ENCODE peak calls at places on chromosomes 1 and 21, in five cellular contexts. One of them, this sample, is unnamed.

GRCh38 chr1:6137758-6138157 is 42.4 kb downstream of the CHD5 start:
- DNase-seq in fibroblast of mammary gland: no peak
- DNase-seq in NK-92 treated with Interleukin-12 subunit alpha and Interleukin-12 subunit beta, amount 100 ng/mL, for 24 hours: no peak
- DNase-seq in mesothelial cell of epicardium: no peak
- DNase-seq in HS-5: no peak
- DNase-seq in this sample: no peak

GRCh38 chr1:150606743-150607142 is 22.7 kb downstream of the ENSA start:
- DNase-seq in NK-92 treated with Interleukin-12 subunit alpha and Interleukin-12 subunit beta, amount 100 ng/mL, for 24 hours: no peak
- DNase-seq in fibroblast of mammary gland: no peak
- DNase-seq in HS-5: no peak
- DNase-seq in mesothelial cell of epicardium: no peak
- DNase-seq in this sample: no peak

GRCh38 chr1:93877529-93877928 is 1.5 kb downstream of the DNTTIP2 start:
- DNase-seq in fibroblast of mammary gland: no peak
- DNase-seq in HS-5: no peak
- DNase-seq in NK-92 treated with Interleukin-12 subunit alpha and Interleukin-12 subunit beta, amount 100 ng/mL, for 24 hours: no peak
- DNase-seq in mesothelial cell of epicardium: no peak
- DNase-seq in this sample: no peak

GRCh38 chr1:244280859-244281258 is 170.8 kb downstream of the ADSS2 start:
- DNase-seq in HS-5: no peak
- DNase-seq in fibroblast of mammary gland: peak; percentile 86
- DNase-seq in NK-92 treated with Interleukin-12 subunit alpha and Interleukin-12 subunit beta, amount 100 ng/mL, for 24 hours: no peak
- DNase-seq in mesothelial cell of epicardium: no peak
- DNase-seq in this sample: peak; percentile 48

GRCh38 chr1:214621178-214621577 is 18.2 kb downstream of the CENPF start:
- DNase-seq in HS-5: no peak
- DNase-seq in mesothelial cell of epicardium: no peak
- DNase-seq in fibroblast of mammary gland: no peak
- DNase-seq in NK-92 treated with Interleukin-12 subunit alpha and Interleukin-12 subunit beta, amount 100 ng/mL, for 24 hours: no peak
- DNase-seq in this sample: no peak

GRCh38 chr1:19448491-19449439 is 36.6 kb downstream of the CAPZB start:
- DNase-seq in mesothelial cell of epicardium: no peak
- DNase-seq in fibroblast of mammary gland: peak; percentile 95
- DNase-seq in NK-92 treated with Interleukin-12 subunit alpha and Interleukin-12 subunit beta, amount 100 ng/mL, for 24 hours: peak; percentile 42
- DNase-seq in HS-5: peak; percentile 92
- DNase-seq in this sample: peak; percentile 100

GRCh38 chr1:28896609-28896986 is 17.8 kb upstream of the EPB41 start:
- DNase-seq in fibroblast of mammary gland: no peak
- DNase-seq in mesothelial cell of epicardium: no peak
- DNase-seq in NK-92 treated with Interleukin-12 subunit alpha and Interleukin-12 subunit beta, amount 100 ng/mL, for 24 hours: no peak
- DNase-seq in HS-5: no peak
- DNase-seq in this sample: no peak

GRCh38 chr1:156510709-156511108 is 10.1 kb upstream of the MEF2D start:
- DNase-seq in mesothelial cell of epicardium: no peak
- DNase-seq in HS-5: no peak
- DNase-seq in NK-92 treated with Interleukin-12 subunit alpha and Interleukin-12 subunit beta, amount 100 ng/mL, for 24 hours: no peak
- DNase-seq in fibroblast of mammary gland: peak; percentile 92
- DNase-seq in this sample: no peak

GRCh38 chr1:228280961-228281591 is 73.2 kb downstream of the OBSCN start:
- DNase-seq in mesothelial cell of epicardium: peak; percentile 31
- DNase-seq in NK-92 treated with Interleukin-12 subunit alpha and Interleukin-12 subunit beta, amount 100 ng/mL, for 24 hours: no peak
- DNase-seq in fibroblast of mammary gland: no peak
- DNase-seq in HS-5: no peak
- DNase-seq in this sample: no peak

GRCh38 chr1:152186556-152187285 is 27.7 kb upstream of the RPTN start:
- DNase-seq in mesothelial cell of epicardium: no peak
- DNase-seq in NK-92 treated with Interleukin-12 subunit alpha and Interleukin-12 subunit beta, amount 100 ng/mL, for 24 hours: no peak
- DNase-seq in HS-5: no peak
- DNase-seq in fibroblast of mammary gland: no peak
- DNase-seq in this sample: no peak

GRCh38 chr1:203172184-203173115 is 3.2 kb downstream of the MYBPH start:
- DNase-seq in HS-5: no peak
- DNase-seq in fibroblast of mammary gland: peak; percentile 50
- DNase-seq in NK-92 treated with Interleukin-12 subunit alpha and Interleukin-12 subunit beta, amount 100 ng/mL, for 24 hours: peak; percentile 41
- DNase-seq in mesothelial cell of epicardium: peak; percentile 70
- DNase-seq in this sample: peak; percentile 55

GRCh38 chr1:196180847-196181593 is 427.2 kb downstream of the KCNT2 start:
- DNase-seq in fibroblast of mammary gland: peak; percentile 98
- DNase-seq in HS-5: peak; percentile 92
- DNase-seq in mesothelial cell of epicardium: no peak
- DNase-seq in NK-92 treated with Interleukin-12 subunit alpha and Interleukin-12 subunit beta, amount 100 ng/mL, for 24 hours: no peak
- DNase-seq in this sample: peak; percentile 95

GRCh38 chr1:223731076-223731770 is 18.9 kb downstream of the CAPN2 start:
- DNase-seq in NK-92 treated with Interleukin-12 subunit alpha and Interleukin-12 subunit beta, amount 100 ng/mL, for 24 hours: no peak
- DNase-seq in mesothelial cell of epicardium: peak; percentile 85
- DNase-seq in fibroblast of mammary gland: peak; percentile 83
- DNase-seq in HS-5: no peak
- DNase-seq in this sample: peak; percentile 68

GRCh38 chr1:248918126-248918525 is 12.1 kb downstream of the PGBD2 start:
- DNase-seq in HS-5: no peak
- DNase-seq in mesothelial cell of epicardium: no peak
- DNase-seq in fibroblast of mammary gland: no peak
- DNase-seq in NK-92 treated with Interleukin-12 subunit alpha and Interleukin-12 subunit beta, amount 100 ng/mL, for 24 hours: no peak
- DNase-seq in this sample: peak; percentile 44

GRCh38 chr1:202017385-202018225 is 7.2 kb downstream of the ELF3 start:
- DNase-seq in NK-92 treated with Interleukin-12 subunit alpha and Interleukin-12 subunit beta, amount 100 ng/mL, for 24 hours: no peak
- DNase-seq in HS-5: no peak
- DNase-seq in fibroblast of mammary gland: no peak
- DNase-seq in mesothelial cell of epicardium: no peak
- DNase-seq in this sample: no peak

GRCh38 chr1:59393211-59394180 is 96.6 kb downstream of the FGGY start:
- DNase-seq in HS-5: no peak
- DNase-seq in mesothelial cell of epicardium: no peak
- DNase-seq in NK-92 treated with Interleukin-12 subunit alpha and Interleukin-12 subunit beta, amount 100 ng/mL, for 24 hours: no peak
- DNase-seq in fibroblast of mammary gland: peak; percentile 87
- DNase-seq in this sample: peak; percentile 81

GRCh38 chr1:205313681-205314308 is 7.8 kb downstream of the NUAK2 start:
- DNase-seq in mesothelial cell of epicardium: peak; percentile 50
- DNase-seq in fibroblast of mammary gland: peak; percentile 39
- DNase-seq in NK-92 treated with Interleukin-12 subunit alpha and Interleukin-12 subunit beta, amount 100 ng/mL, for 24 hours: no peak
- DNase-seq in HS-5: no peak
- DNase-seq in this sample: no peak

GRCh38 chr1:182299728-182300581 is 91.6 kb downstream of the GLUL start:
- DNase-seq in mesothelial cell of epicardium: no peak
- DNase-seq in fibroblast of mammary gland: peak; percentile 50
- DNase-seq in NK-92 treated with Interleukin-12 subunit alpha and Interleukin-12 subunit beta, amount 100 ng/mL, for 24 hours: peak; percentile 34
- DNase-seq in HS-5: no peak
- DNase-seq in this sample: peak; percentile 51

GRCh38 chr1:10387611-10388386 is 11.1 kb upstream of the PGD start:
- DNase-seq in HS-5: peak; percentile 24
- DNase-seq in fibroblast of mammary gland: peak; percentile 82
- DNase-seq in NK-92 treated with Interleukin-12 subunit alpha and Interleukin-12 subunit beta, amount 100 ng/mL, for 24 hours: no peak
- DNase-seq in mesothelial cell of epicardium: no peak
- DNase-seq in this sample: peak; percentile 64

GRCh38 chr1:94949681-94950661 is 23.1 kb upstream of the CNN3 start:
- DNase-seq in NK-92 treated with Interleukin-12 subunit alpha and Interleukin-12 subunit beta, amount 100 ng/mL, for 24 hours: no peak
- DNase-seq in mesothelial cell of epicardium: no peak
- DNase-seq in HS-5: no peak
- DNase-seq in fibroblast of mammary gland: peak; percentile 64
- DNase-seq in this sample: peak; percentile 63

GRCh38 chr21:41222247-41223068 is 54.5 kb downstream of the BACE2 start:
- DNase-seq in HS-5: no peak
- DNase-seq in mesothelial cell of epicardium: no peak
- DNase-seq in NK-92 treated with Interleukin-12 subunit alpha and Interleukin-12 subunit beta, amount 100 ng/mL, for 24 hours: no peak
- DNase-seq in fibroblast of mammary gland: peak; percentile 41
- DNase-seq in this sample: peak; percentile 21

GRCh38 chr1:203519896-203520295 is 25.9 kb downstream of the OPTC start:
- DNase-seq in NK-92 treated with Interleukin-12 subunit alpha and Interleukin-12 subunit beta, amount 100 ng/mL, for 24 hours: no peak
- DNase-seq in mesothelial cell of epicardium: no peak
- DNase-seq in HS-5: no peak
- DNase-seq in fibroblast of mammary gland: no peak
- DNase-seq in this sample: no peak

GRCh38 chr1:230197644-230198567 is 130.9 kb downstream of the GALNT2 start:
- DNase-seq in fibroblast of mammary gland: no peak
- DNase-seq in NK-92 treated with Interleukin-12 subunit alpha and Interleukin-12 subunit beta, amount 100 ng/mL, for 24 hours: no peak
- DNase-seq in mesothelial cell of epicardium: no peak
- DNase-seq in HS-5: no peak
- DNase-seq in this sample: no peak

GRCh38 chr1:204357551-204357950 is 2.2 kb downstream of the PLEKHA6 start:
- DNase-seq in fibroblast of mammary gland: peak; percentile 63
- DNase-seq in mesothelial cell of epicardium: no peak
- DNase-seq in NK-92 treated with Interleukin-12 subunit alpha and Interleukin-12 subunit beta, amount 100 ng/mL, for 24 hours: no peak
- DNase-seq in HS-5: no peak
- DNase-seq in this sample: no peak

This sample was measured in RPMI7951.